ENCODE peak calls at places on chromosomes 7 and 10, in nine cellular contexts. Q is A673, P is ascending aorta, G is upper lobe of right lung, F is foreskin fibroblast, R is tibial artery, U is IMR-90, C is cardiac fibroblast, I is lower lobe of right lung. H is an unnamed sample.

GRCh38 chr10:7093368-7093767 is 317.5 kb downstream of the SFMBT2 start:
- DNase-seq in Q (no peak), P (no peak), G (no peak), F (no peak), R (no peak), U (no peak), C (no peak), I (no peak), H (no peak)

GRCh38 chr7:44748948-44749731 is 493 bp downstream of the ZMIZ2 start:
- DNase-seq in Q (no peak), P (no peak), G (no peak), F (peak), R (no peak), U (no peak), C (no peak), I (no peak), H (no peak)

GRCh38 chr10:84924131-84924530 is 595.7 kb downstream of the CCSER2 start:
- DNase-seq in Q (no peak), P (no peak), G (no peak), F (no peak), R (no peak), U (no peak), C (no peak), I (no peak), H (no peak)

GRCh38 chr7:143299840-143300239 is 11.7 kb downstream of the CASP2 start:
- DNase-seq in Q (peak), P (no peak), G (no peak), F (peak), R (no peak), U (no peak), C (peak), I (no peak), H (no peak)

GRCh38 chr10:124624875-124625274 is 119.3 kb downstream of the FAM53B start:
- DNase-seq in Q (no peak), P (no peak), G (no peak), F (no peak), R (no peak), U (no peak), C (no peak), I (no peak), H (no peak)

GRCh38 chr10:110724116-110724701 is 80.1 kb downstream of the RBM20 start:
- DNase-seq in Q (no peak), P (peak), G (no peak), F (no peak), R (no peak), U (no peak), C (no peak), I (no peak), H (no peak)

GRCh38 chr10:94299417-94299816 is 63.3 kb downstream of the NOC3L start:
- DNase-seq in Q (no peak), P (no peak), G (no peak), F (peak), R (no peak), U (peak), C (peak), I (no peak), H (no peak)

GRCh38 chr10:27392606-27393005 is 111.5 kb upstream of the RAB18 start:
- DNase-seq in Q (no peak), P (no peak), G (no peak), F (no peak), R (no peak), U (no peak), C (no peak), I (no peak), H (no peak)

GRCh38 chr7:66421830-66422229 is 206.9 kb upstream of the KCTD7 start:
- DNase-seq in Q (no peak), P (no peak), G (no peak), F (no peak), R (no peak), U (no peak), C (no peak), I (no peak), H (no peak)

GRCh38 chr7:125059861-125060456 is 130.3 kb upstream of the POT1 start:
- DNase-seq in Q (peak), P (no peak), G (no peak), F (peak), R (no peak), U (peak), C (peak), I (no peak), H (no peak)

GRCh38 chr7:84484502-84485079 is 290.0 kb upstream of the SEMA3A start:
- DNase-seq in Q (peak), P (no peak), G (no peak), F (peak), R (no peak), U (peak), C (no peak), I (no peak), H (no peak)

GRCh38 chr10:94133239-94133638 is 139.5 kb downstream of the PLCE1 start:
- DNase-seq in Q (peak), P (no peak), G (no peak), F (peak), R (no peak), U (no peak), C (no peak), I (no peak), H (no peak)

GRCh38 chr7:31747553-31747952 is 60.5 kb downstream of the PPP1R17 start:
- DNase-seq in Q (no peak), P (no peak), G (no peak), F (no peak), R (no peak), U (no peak), C (no peak), I (no peak), H (no peak)

GRCh38 chr7:29189743-29190201 is 4.8 kb upstream of the CHN2 start:
- DNase-seq in Q (peak), P (no peak), G (peak), F (peak), R (no peak), U (no peak), C (peak), I (peak), H (peak)

GRCh38 chr10:115829501-115830215 is 443.3 kb downstream of the GFRA1 start:
- DNase-seq in Q (peak), P (no peak), G (no peak), F (peak), R (no peak), U (peak), C (peak), I (no peak), H (no peak)

GRCh38 chr10:109992485-109992884 is 15.3 kb upstream of the ADD3 start:
- DNase-seq in Q (no peak), P (no peak), G (no peak), F (peak), R (no peak), U (peak), C (peak), I (no peak), H (no peak)

GRCh38 chr7:77680266-77680665 is 16.0 kb upstream of the RSBN1L start:
- DNase-seq in Q (no peak), P (no peak), G (no peak), F (peak), R (no peak), U (peak), C (no peak), I (no peak), H (no peak)

GRCh38 chr10:70912556-70912955 is 24.2 kb upstream of the PCBD1 start:
- DNase-seq in Q (no peak), P (no peak), G (peak), F (no peak), R (peak), U (no peak), C (no peak), I (peak), H (no peak)

GRCh38 chr7:30924624-30925023 is 13.0 kb downstream of the AQP1 start:
- DNase-seq in Q (no peak), P (no peak), G (no peak), F (no peak), R (peak), U (no peak), C (no peak), I (no peak), H (peak)

GRCh38 chr7:97026705-97027426 is 2.2 kb upstream of the DLX5 start:
- DNase-seq in Q (no peak), P (no peak), G (no peak), F (no peak), R (no peak), U (no peak), C (no peak), I (no peak), H (no peak)

GRCh38 chr10:55449981-55450380 is 649.0 kb upstream of the PCDH15 start:
- DNase-seq in Q (no peak), P (no peak), G (no peak), F (no peak), R (no peak), U (no peak), C (no peak), I (no peak), H (no peak)

GRCh38 chr7:149291036-149291835 is 29.2 kb downstream of the ZNF783 start:
- DNase-seq in Q (no peak), P (no peak), G (peak), F (no peak), R (no peak), U (no peak), C (no peak), I (no peak), H (no peak)

GRCh38 chr7:42152353-42153205 is 84.4 kb downstream of the GLI3 start:
- DNase-seq in Q (no peak), P (no peak), G (no peak), F (no peak), R (no peak), U (no peak), C (no peak), I (no peak), H (no peak)

GRCh38 chr10:24251547-24251946 is 42.6 kb downstream of the KIAA1217 start:
- DNase-seq in Q (no peak), P (no peak), G (no peak), F (no peak), R (no peak), U (no peak), C (no peak), I (no peak), H (no peak)

GRCh38 chr10:131743190-131744151 is 157.3 kb upstream of the PPP2R2D start:
- DNase-seq in Q (no peak), P (peak), G (no peak), F (no peak), R (peak), U (no peak), C (no peak), I (no peak), H (no peak)

GRCh38 chr7:108093903-108094302 is 36.3 kb downstream of the LAMB4 start:
- DNase-seq in Q (no peak), P (no peak), G (no peak), F (peak), R (no peak), U (peak), C (peak), I (no peak), H (no peak)

GRCh38 chr10:77077546-77077945 is 560.1 kb downstream of the KCNMA1 start:
- DNase-seq in Q (no peak), P (no peak), G (no peak), F (no peak), R (no peak), U (no peak), C (no peak), I (no peak), H (no peak)

DNA sequence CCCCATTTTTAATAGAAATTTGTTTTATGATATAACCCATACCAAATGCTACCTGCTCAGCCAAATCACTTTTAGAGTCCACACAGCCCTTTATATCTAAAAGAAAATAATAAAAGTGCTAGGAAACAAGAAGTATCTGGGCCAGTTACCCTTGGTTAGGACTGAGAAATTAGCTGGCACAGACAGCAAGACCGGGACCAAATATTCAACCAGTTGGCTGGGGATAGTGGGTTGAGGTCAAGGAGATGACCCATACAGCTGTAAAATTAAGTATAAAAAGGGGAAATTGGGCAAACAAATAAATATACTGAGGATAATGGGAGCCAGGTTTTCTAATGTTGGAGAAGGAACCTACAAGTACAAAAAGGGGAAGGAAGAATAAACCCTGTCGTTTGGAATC is 174.3 kb downstream of the IMMP2L start:
- DNase-seq in Q (no peak), P (no peak), G (no peak), F (no peak), R (no peak), U (no peak), C (no peak), I (no peak), H (no peak)
- TF ChIP-seq CTCF in Q (no peak), P (no peak), G (no peak), F (no peak), R (no peak), U (no peak), C (no peak), I (no peak), H (no peak)

GRCh38 chr10:46285300-46285699 is 1.5 kb upstream of the ANTXRL start:
- DNase-seq in Q (no peak), P (peak), G (no peak), F (no peak), R (no peak), U (no peak), C (no peak), I (no peak), H (no peak)
- TF ChIP-seq CTCF in Q (no peak), P (no peak), G (no peak), F (no peak), R (no peak), U (no peak), C (no peak), I (no peak), H (no peak)

GRCh38 chr10:98128802-98129201 is 5.7 kb upstream of the R3HCC1L start:
- DNase-seq in Q (no peak), P (no peak), G (no peak), F (no peak), R (no peak), U (no peak), C (no peak), I (no peak), H (no peak)
- TF ChIP-seq CTCF in Q (no peak), P (no peak), G (no peak), F (no peak), R (no peak), U (no peak), C (no peak), I (no peak), H (no peak)

DNA sequence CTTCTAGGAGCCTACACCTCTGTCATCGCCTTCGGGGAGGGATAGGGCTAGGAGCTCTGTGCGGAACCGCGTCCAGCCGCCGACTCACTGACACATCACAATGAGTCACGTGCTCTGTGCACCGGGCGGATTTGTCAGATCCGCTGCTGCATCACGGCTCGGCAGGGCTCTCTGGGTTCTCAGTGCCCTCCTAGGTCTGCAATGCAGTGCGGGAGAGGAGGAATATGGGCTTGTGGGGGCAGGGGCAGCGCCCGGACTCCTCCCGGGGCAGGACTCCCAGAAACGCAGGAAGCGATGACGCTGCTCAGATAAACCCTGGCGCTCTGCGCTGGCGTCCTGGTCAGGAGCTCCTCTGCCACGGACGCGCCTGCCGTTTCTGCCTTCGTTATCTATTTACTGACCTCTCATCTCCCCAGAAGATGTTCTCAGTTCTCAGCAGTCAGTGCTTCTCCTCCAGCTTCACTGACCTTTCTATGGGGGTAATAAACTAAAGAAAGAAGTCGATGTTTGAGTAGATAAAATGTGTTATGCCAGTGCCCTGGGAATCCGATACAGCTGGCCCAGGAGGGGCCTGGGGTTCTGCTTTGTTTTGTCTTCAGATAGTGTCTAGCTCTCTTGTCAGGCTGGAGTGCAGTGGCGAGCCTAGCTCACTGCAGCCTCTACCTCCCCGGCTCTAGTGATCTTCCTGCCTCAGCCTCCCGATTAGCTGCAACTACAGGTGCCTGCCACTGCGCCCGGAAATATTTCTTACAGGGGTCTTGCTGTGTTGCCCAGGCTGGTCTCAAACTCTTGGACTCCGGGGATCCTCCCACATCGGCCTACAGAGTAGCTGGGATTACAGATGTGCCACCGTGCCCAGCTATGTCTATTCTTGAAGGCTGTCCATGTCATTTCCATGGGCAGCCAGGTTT is 22.8 kb upstream of the ITGB1 start:
- DNase-seq in Q (peak), P (peak), G (peak), F (peak), R (peak), U (peak), C (peak), I (peak), H (peak)
- TF ChIP-seq CTCF in Q (no peak), P (no peak), G (no peak), F (no peak), R (peak), U (peak), C (no peak), I (no peak), H (no peak)

GRCh38 chr7:70778585-70778984 is 353.4 kb upstream of the GALNT17 start:
- DNase-seq in Q (no peak), P (no peak), G (no peak), F (no peak), R (no peak), U (no peak), C (no peak), I (no peak), H (no peak)

GRCh38 chr7:70774895-70775527 is 356.9 kb upstream of the GALNT17 start:
- DNase-seq in Q (no peak), P (no peak), G (no peak), F (no peak), R (no peak), U (no peak), C (no peak), I (no peak), H (no peak)

GRCh38 chr7:70776627-70777101 is 355.3 kb upstream of the GALNT17 start:
- DNase-seq in Q (no peak), P (no peak), G (no peak), F (peak), R (no peak), U (peak), C (no peak), I (no peak), H (no peak)

GRCh38 chr7:70777251-70777650 is 354.7 kb upstream of the GALNT17 start:
- DNase-seq in Q (no peak), P (no peak), G (no peak), F (no peak), R (no peak), U (no peak), C (no peak), I (no peak), H (no peak)

GRCh38 chr7:70775570-70776156 is 356.3 kb upstream of the GALNT17 start:
- DNase-seq in Q (peak), P (no peak), G (no peak), F (no peak), R (no peak), U (no peak), C (peak), I (no peak), H (no peak)
- TF ChIP-seq CTCF in Q (peak), P (no peak), G (no peak), F (no peak), R (no peak), U (no peak), C (no peak), I (peak), H (no peak)

DNA sequence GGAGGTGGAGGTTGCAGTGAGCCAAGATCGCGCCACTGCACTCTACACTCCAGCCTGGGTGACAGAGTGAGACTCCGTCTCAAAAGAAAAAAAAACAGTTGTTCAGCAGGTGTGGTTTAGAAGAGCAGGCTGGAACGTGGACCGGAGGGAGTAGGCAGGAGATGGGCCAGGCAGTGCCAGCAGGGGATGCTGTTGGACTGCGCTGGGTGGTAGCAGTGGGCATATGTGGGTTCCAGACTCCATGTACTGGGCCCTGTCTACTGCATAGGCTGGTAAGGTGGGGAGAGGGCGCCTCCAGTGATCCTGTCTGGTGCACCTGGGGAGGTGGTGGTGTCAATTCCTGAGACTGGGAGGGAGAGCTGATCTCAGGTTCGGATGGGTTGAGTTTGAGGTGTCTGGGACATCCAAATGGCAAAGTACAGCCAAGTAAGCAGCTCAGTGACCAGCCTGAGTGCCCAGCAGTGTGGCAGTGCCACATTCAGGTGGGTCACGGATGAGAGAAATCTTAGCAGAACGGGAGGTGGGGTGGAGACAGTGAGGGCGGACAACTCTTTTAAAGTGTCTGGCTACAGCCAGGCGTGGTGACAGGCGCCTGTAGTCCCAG is 25.9 kb downstream of the SFXN4 start:
- DNase-seq in Q (peak), P (no peak), G (no peak), F (peak), R (peak), U (peak), C (peak), I (peak), H (no peak)
- TF ChIP-seq CTCF in Q (peak), P (peak), G (peak), F (peak), R (peak), U (peak), C (peak), I (peak), H (no peak)

DNA sequence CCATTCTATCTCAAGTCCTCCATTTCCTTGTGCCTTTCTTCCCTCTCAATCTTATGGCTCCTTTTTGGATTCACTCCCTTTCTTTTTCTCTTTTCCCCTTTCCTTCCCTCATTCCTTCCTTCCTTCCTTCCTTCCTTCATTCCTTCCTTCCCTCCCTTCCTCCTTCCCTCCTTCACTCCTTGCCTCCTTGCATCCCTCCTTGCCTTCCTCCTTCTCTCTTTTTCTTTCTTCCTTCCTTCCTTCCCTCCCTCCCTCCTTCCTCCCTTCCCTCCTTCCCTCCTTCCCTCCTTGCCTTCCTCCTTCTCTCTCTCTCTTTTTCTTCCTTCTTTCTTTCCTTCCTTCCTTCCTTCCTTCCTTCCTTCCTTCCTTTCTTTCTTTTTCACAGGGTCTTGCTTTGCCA is 120.1 kb downstream of the SAMD9 start:
- DNase-seq in Q (no peak), P (no peak), G (no peak), F (no peak), R (no peak), U (no peak), C (no peak), I (no peak), H (no peak)
- TF ChIP-seq CTCF in Q (no peak), P (no peak), G (no peak), F (no peak), R (no peak), U (no peak), C (no peak), I (no peak), H (no peak)

GRCh38 chr7:141220263-141220662 is 146.4 kb downstream of the TMEM178B start:
- DNase-seq in Q (peak), P (no peak), G (no peak), F (no peak), R (no peak), U (no peak), C (peak), I (no peak), H (no peak)
- TF ChIP-seq CTCF in Q (peak), P (no peak), G (no peak), F (no peak), R (no peak), U (no peak), C (peak), I (no peak), H (no peak)

H was measured in omental fat pad.